ENCODE peak calls at places on chromosome 13, in six cellular contexts. U is LHCN-M2, J is tibial nerve, C is stomach, V is fibroblast of pulmonary artery, Y is osteoblast. I is an unnamed sample.

GRCh38 chr13:37209621-37210020 is 104.2 kb upstream of the CSNK1A1L start:
- DNase-seq in U (no peak), J (no peak), C (no peak), V (no peak), Y (peak), I (no peak)

GRCh38 chr13:62920181-62920580 is 1504.5 kb upstream of the PCDH20 start:
- DNase-seq in U (no peak), J (no peak), C (no peak), V (no peak), Y (no peak), I (no peak)

GRCh38 chr13:65638572-65639168 is 1591.5 kb downstream of the PCDH9 start:
- DNase-seq in U (peak), J (peak), C (no peak), V (peak), Y (peak), I (no peak)

GRCh38 chr13:25762795-25763377 is 288.9 kb downstream of the SHISA2 start:
- DNase-seq in U (no peak), J (no peak), C (no peak), V (no peak), Y (no peak), I (no peak)

GRCh38 chr13:67299072-67299635 is 69.0 kb upstream of the PCDH9 start:
- DNase-seq in U (peak), J (no peak), C (no peak), V (peak), Y (no peak), I (no peak)

GRCh38 chr13:29059837-29060236 is 239.7 kb downstream of the MTUS2 start:
- DNase-seq in U (no peak), J (no peak), C (no peak), V (no peak), Y (no peak), I (no peak)

GRCh38 chr13:100333141-100333540 is 244.2 kb downstream of the PCCA start:
- DNase-seq in U (no peak), J (no peak), C (no peak), V (no peak), Y (no peak), I (no peak)

GRCh38 chr13:107209811-107210210 is 641.9 kb upstream of the ARGLU1 start:
- DNase-seq in U (peak), J (no peak), C (no peak), V (peak), Y (no peak), I (no peak)

GRCh38 chr13:109945206-109945960 is 159.0 kb upstream of the IRS2 start:
- DNase-seq in U (peak), J (no peak), C (no peak), V (peak), Y (peak), I (no peak)

GRCh38 chr13:111904701-111905608 is 162.0 kb upstream of the SOX1 start:
- DNase-seq in U (no peak), J (no peak), C (no peak), V (no peak), Y (no peak), I (no peak)

GRCh38 chr13:79936368-79937136 is 404.4 kb downstream of the SPRY2 start:
- DNase-seq in U (peak), J (peak), C (no peak), V (peak), Y (peak), I (no peak)

GRCh38 chr13:31997641-31998040 is 33.9 kb upstream of the FRY start:
- DNase-seq in U (no peak), J (no peak), C (no peak), V (no peak), Y (no peak), I (no peak)

GRCh38 chr13:47066261-47066660 is 169.4 kb upstream of the HTR2A start:
- DNase-seq in U (peak), J (no peak), C (no peak), V (peak), Y (no peak), I (no peak)

GRCh38 chr13:79404985-79405384 is 1.1 kb downstream of the RBM26 start:
- DNase-seq in U (peak), J (no peak), C (no peak), V (no peak), Y (no peak), I (no peak)

GRCh38 chr13:79901336-79901735 is 420.4 kb downstream of the NDFIP2 start:
- DNase-seq in U (no peak), J (no peak), C (no peak), V (peak), Y (no peak), I (no peak)

GRCh38 chr13:97588993-97589392 is 155.0 kb downstream of the RAP2A start:
- DNase-seq in U (no peak), J (no peak), C (no peak), V (no peak), Y (no peak), I (no peak)

GRCh38 chr13:99347335-99347878 is 40.2 kb upstream of the GPR183 start:
- DNase-seq in U (no peak), J (no peak), C (no peak), V (no peak), Y (no peak), I (no peak)

GRCh38 chr13:23793711-23794110 is 95.5 kb downstream of the MIPEP start:
- DNase-seq in U (no peak), J (no peak), C (no peak), V (no peak), Y (no peak), I (no peak)

GRCh38 chr13:98155475-98156111 is 12.7 kb downstream of the FARP1 start:
- DNase-seq in U (peak), J (no peak), C (no peak), V (peak), Y (no peak), I (no peak)

GRCh38 chr13:110479215-110479545 is 82.3 kb downstream of the RAB20 start:
- DNase-seq in U (no peak), J (no peak), C (no peak), V (no peak), Y (no peak), I (no peak)

GRCh38 chr13:113588394-113589111 is 4.0 kb downstream of the TFDP1 start:
- DNase-seq in U (no peak), J (no peak), C (peak), V (no peak), Y (peak), I (no peak)

GRCh38 chr13:111929036-111929616 is 137.8 kb upstream of the SOX1 start:
- DNase-seq in U (no peak), J (no peak), C (peak), V (no peak), Y (peak), I (no peak)

GRCh38 chr13:25301347-25302113 is at the start of gene NUP58:
- DNase-seq in U (peak), J (peak), C (peak), V (peak), Y (peak), I (peak)

GRCh38 chr13:51874651-51875050 is 12.9 kb downstream of the CCDC70 start:
- DNase-seq in U (no peak), J (no peak), C (no peak), V (no peak), Y (peak), I (no peak)

GRCh38 chr13:110388141-110388943 is 81.3 kb downstream of the COL4A2 start:
- DNase-seq in U (peak), J (no peak), C (no peak), V (peak), Y (peak), I (peak)

GRCh38 chr13:39326471-39326870 is 276.5 kb downstream of the LHFPL6 start:
- DNase-seq in U (no peak), J (peak), C (no peak), V (peak), Y (no peak), I (no peak)

GRCh38 chr13:78978381-78978998 is 319.5 kb upstream of the OBI1 start:
- DNase-seq in U (peak), J (peak), C (peak), V (peak), Y (no peak), I (peak)

GRCh38 chr13:87678353-87678752 is 7.2 kb downstream of the SLITRK5 start:
- DNase-seq in U (no peak), J (no peak), C (no peak), V (no peak), Y (no peak), I (no peak)

GRCh38 chr13:39910833-39911232 is 255.4 kb downstream of the COG6 start:
- DNase-seq in U (no peak), J (no peak), C (no peak), V (peak), Y (no peak), I (no peak)

GRCh38 chr13:43511260-43511970 is 275.4 kb downstream of the ENOX1 start:
- DNase-seq in U (no peak), J (no peak), C (no peak), V (no peak), Y (no peak), I (no peak)

GRCh38 chr13:21013682-21014038 is 47.7 kb downstream of the LATS2 start:
- DNase-seq in U (no peak), J (no peak), C (no peak), V (no peak), Y (no peak), I (no peak)

GRCh38 chr13:73576291-73576690 is 517.5 kb downstream of the KLF5 start:
- DNase-seq in U (no peak), J (no peak), C (no peak), V (no peak), Y (no peak), I (no peak)

GRCh38 chr13:73300718-73301425 is 242.1 kb downstream of the KLF5 start:
- DNase-seq in U (no peak), J (no peak), C (no peak), V (no peak), Y (no peak), I (no peak)

GRCh38 chr13:40096357-40096911 is 441.0 kb downstream of the COG6 start:
- DNase-seq in U (no peak), J (no peak), C (no peak), V (no peak), Y (no peak), I (no peak)

I was measured in transverse colon.